ENCODE peak calls at places on chromosomes 16 and 17, in seven cellular contexts. M is HCT116, Y is GM23248, T is MM.1S, H is neural progenitor cell, K is SK-N-SH, A is GM23338. L is an unnamed sample.

GRCh38 chr16:1153480-1154160 is 714 bp downstream of the CACNA1H start:
- DNase-seq in K (no peak), H (peak), A (no peak), M (no peak), Y (no peak), T (no peak), L (no peak)

GRCh38 chr16:28532940-28533647 is 5.7 kb downstream of the NUPR1 start:
- DNase-seq in K (no peak), Y (no peak), H (no peak), M (no peak), T (no peak), A (no peak), L (no peak)

GRCh38 chr17:73944366-73944765 is 259.1 kb upstream of the RPL38 start:
- DNase-seq in H (no peak), Y (no peak), T (no peak), A (no peak), M (no peak), K (no peak), L (no peak)

GRCh38 chr17:34478244-34478643 is 101.1 kb upstream of the TMEM132E start:
- DNase-seq in K (no peak), T (no peak), H (no peak), Y (no peak), A (no peak), M (no peak), L (no peak)

GRCh38 chr16:57612494-57612893 is 15.9 kb upstream of the ADGRG1 start:
- DNase-seq in M (no peak), K (peak), A (no peak), T (no peak), Y (no peak), H (no peak), L (no peak)

GRCh38 chr17:13931111-13931526 is 138.2 kb upstream of the COX10 start:
- DNase-seq in T (no peak), A (no peak), K (no peak), H (no peak), M (no peak), Y (peak), L (no peak)

GRCh38 chr16:27382187-27382855 is 19.7 kb upstream of the IL21R start:
- DNase-seq in A (no peak), K (no peak), H (no peak), M (no peak), Y (no peak), T (no peak), L (peak)

GRCh38 chr17:78044280-78044835 is 84.2 kb downstream of the TMC6 start:
- DNase-seq in K (no peak), A (no peak), H (no peak), Y (no peak), T (no peak), M (peak), L (no peak)

GRCh38 chr17:17752822-17753448 is 71.7 kb downstream of the RAI1 start:
- DNase-seq in K (no peak), Y (peak), H (no peak), M (no peak), A (no peak), T (no peak), L (peak)

GRCh38 chr17:6711681-6712057 is 1.5 kb downstream of the SLC13A5 start:
- DNase-seq in H (no peak), Y (no peak), K (no peak), M (no peak), A (no peak), T (no peak), L (no peak)

GRCh38 chr16:945271-946047 is 25.3 kb downstream of the LMF1 start:
- DNase-seq in K (no peak), T (no peak), Y (no peak), M (no peak), H (no peak), A (no peak), L (no peak)

GRCh38 chr16:26598061-26598460 is 468.7 kb upstream of the C16orf82 start:
- DNase-seq in A (no peak), Y (no peak), H (no peak), T (no peak), M (peak), K (no peak), L (no peak)

GRCh38 chr17:41734139-41734948 is at the start of gene HAP1:
- DNase-seq in K (peak), M (no peak), Y (peak), H (peak), A (peak), T (peak), L (no peak)

GRCh38 chr17:36703860-36704266 is 102.5 kb downstream of the MRM1 start:
- DNase-seq in T (peak), M (no peak), K (peak), H (peak), A (peak), Y (peak), L (peak)

GRCh38 chr17:34598161-34598776 is 18.9 kb downstream of the TMEM132E start:
- DNase-seq in Y (no peak), K (peak), M (no peak), T (no peak), H (peak), A (peak), L (no peak)

GRCh38 chr17:79907217-79907715 is 68.0 kb upstream of the CBX4 start:
- DNase-seq in H (no peak), T (no peak), Y (no peak), K (no peak), M (no peak), A (no peak), L (no peak)

GRCh38 chr17:50677851-50678375 is 29.8 kb downstream of the ANKRD40 start:
- DNase-seq in T (no peak), K (no peak), M (no peak), A (no peak), Y (no peak), H (no peak), L (no peak)

GRCh38 chr16:83781-84615 is 6.0 kb downstream of the MPG start:
- DNase-seq in M (no peak), K (no peak), T (no peak), Y (peak), A (no peak), H (no peak), L (peak)

GRCh38 chr16:56708821-56709685 is 20.9 kb upstream of the NUP93 start:
- DNase-seq in H (no peak), A (no peak), T (no peak), Y (no peak), K (peak), M (no peak), L (peak)

GRCh38 chr16:65909310-65910050 is 457.0 kb upstream of the CDH5 start:
- DNase-seq in K (no peak), H (no peak), Y (peak), M (no peak), A (no peak), T (peak), L (peak)

GRCh38 chr16:19291459-19291858 is 5.9 kb downstream of the CLEC19A start:
- DNase-seq in A (peak), M (no peak), K (no peak), Y (peak), H (peak), T (no peak), L (no peak)

GRCh38 chr17:75845933-75846700 is 1.9 kb upstream of the UNC13D start:
- DNase-seq in A (no peak), Y (no peak), T (no peak), H (no peak), K (no peak), M (no peak), L (no peak)

GRCh38 chr17:59778996-59779395 is 71.5 kb downstream of the VMP1 start:
- DNase-seq in M (no peak), A (no peak), Y (no peak), T (no peak), H (no peak), K (no peak), L (no peak)

GRCh38 chr16:50340578-50340977 is 28.2 kb downstream of the BRD7 start:
- DNase-seq in K (no peak), Y (peak), H (no peak), A (no peak), T (no peak), M (no peak), L (no peak)

GRCh38 chr17:82658796-82659452 is 10.7 kb upstream of the WDR45B start:
- DNase-seq in Y (no peak), K (no peak), M (no peak), A (no peak), T (no peak), H (no peak), L (no peak)

GRCh38 chr17:40179923-40180659 is 2.8 kb downstream of the RAPGEFL1 start:
- DNase-seq in K (no peak), T (no peak), Y (peak), H (no peak), A (no peak), M (no peak), L (no peak)

GRCh38 chr16:71726491-71727319 is 2.2 kb upstream of the PHLPP2 start:
- DNase-seq in H (no peak), A (no peak), T (no peak), K (no peak), Y (no peak), M (no peak), L (peak)

GRCh38 chr16:88938933-88939813 is 37.8 kb downstream of the CBFA2T3 start:
- DNase-seq in A (no peak), T (no peak), Y (peak), K (peak), H (no peak), M (no peak), L (no peak)

GRCh38 chr17:77834170-77835115 is 124.1 kb upstream of the TNRC6C start:
- DNase-seq in A (no peak), Y (peak), H (peak), T (peak), K (peak), M (peak), L (no peak)

DNA sequence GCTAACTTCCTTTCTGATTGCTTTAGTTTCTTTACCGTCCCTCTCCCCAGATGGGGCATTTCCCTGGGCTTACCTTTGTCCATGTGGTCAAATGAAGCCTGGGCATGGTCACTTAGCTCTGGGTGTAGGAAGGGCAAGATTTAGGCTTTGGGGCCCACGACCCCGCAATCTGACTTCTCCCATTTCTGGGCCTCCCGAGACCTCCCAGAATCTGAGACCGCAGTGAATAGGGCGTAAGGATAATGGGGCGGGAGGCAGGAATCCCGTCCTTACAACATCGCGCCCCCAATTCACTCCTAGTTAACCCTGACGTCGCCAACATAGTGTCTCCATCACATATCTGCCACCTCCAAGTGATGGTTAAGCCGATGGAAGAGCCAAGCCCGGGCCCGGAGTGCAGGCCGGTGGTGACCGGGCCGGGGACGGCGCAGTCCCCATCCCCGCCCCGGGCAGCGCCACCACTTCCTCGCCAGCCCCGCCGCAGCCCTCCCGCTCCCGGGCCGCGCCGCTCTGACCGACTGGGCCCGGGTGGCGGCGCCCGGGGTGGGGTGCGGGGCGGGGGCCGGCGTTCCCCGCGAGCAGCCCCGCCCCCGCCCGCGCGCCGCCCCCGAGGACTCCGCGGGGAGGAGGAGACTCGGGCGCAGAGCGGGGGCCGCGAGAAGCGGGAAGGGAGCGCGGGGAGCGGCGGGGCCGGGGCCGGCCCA is at the start of gene RHBDL3:
- DNase-seq in T (peak), K (peak), A (peak), H (peak), Y (peak), M (no peak), L (no peak)
- H2AFZ ChIP-seq in T (peak), K (peak), A (peak), H (peak), Y (peak), M (no peak), L (no peak)

GRCh38 chr17:16285646-16286008 is 67.6 kb downstream of the CENPV start:
- DNase-seq in M (no peak), Y (no peak), A (no peak), K (no peak), H (no peak), T (no peak), L (no peak)

GRCh38 chr17:16288860-16289571 is 64.3 kb downstream of the CENPV start:
- DNase-seq in M (no peak), T (no peak), K (no peak), A (no peak), H (no peak), Y (no peak), L (peak)

GRCh38 chr17:16286009-16286946 is 67.0 kb downstream of the CENPV start:
- DNase-seq in T (no peak), A (peak), Y (peak), H (peak), K (peak), M (peak), L (peak)

GRCh38 chr17:16286947-16287562 is 66.2 kb downstream of the CENPV start:
- DNase-seq in M (no peak), T (no peak), K (no peak), H (no peak), A (peak), Y (peak), L (peak)

GRCh38 chr17:16287563-16288027 is 65.7 kb downstream of the CENPV start:
- DNase-seq in M (no peak), K (no peak), T (no peak), H (no peak), Y (peak), A (no peak), L (peak)
- TF ChIP-seq EZH2phosphoT487 in M (no peak), K (no peak), T (no peak), H (no peak), Y (no peak), A (no peak), L (no peak)

GRCh38 chr17:63150994-63151464 is 185.0 kb downstream of the TANC2 start:
- DNase-seq in A (peak), T (no peak), H (peak), K (peak), M (no peak), Y (peak), L (no peak)
- H3K4me3 ChIP-seq in A (no peak), T (no peak), H (peak), K (peak), M (no peak), Y (no peak), L (no peak)

DNA sequence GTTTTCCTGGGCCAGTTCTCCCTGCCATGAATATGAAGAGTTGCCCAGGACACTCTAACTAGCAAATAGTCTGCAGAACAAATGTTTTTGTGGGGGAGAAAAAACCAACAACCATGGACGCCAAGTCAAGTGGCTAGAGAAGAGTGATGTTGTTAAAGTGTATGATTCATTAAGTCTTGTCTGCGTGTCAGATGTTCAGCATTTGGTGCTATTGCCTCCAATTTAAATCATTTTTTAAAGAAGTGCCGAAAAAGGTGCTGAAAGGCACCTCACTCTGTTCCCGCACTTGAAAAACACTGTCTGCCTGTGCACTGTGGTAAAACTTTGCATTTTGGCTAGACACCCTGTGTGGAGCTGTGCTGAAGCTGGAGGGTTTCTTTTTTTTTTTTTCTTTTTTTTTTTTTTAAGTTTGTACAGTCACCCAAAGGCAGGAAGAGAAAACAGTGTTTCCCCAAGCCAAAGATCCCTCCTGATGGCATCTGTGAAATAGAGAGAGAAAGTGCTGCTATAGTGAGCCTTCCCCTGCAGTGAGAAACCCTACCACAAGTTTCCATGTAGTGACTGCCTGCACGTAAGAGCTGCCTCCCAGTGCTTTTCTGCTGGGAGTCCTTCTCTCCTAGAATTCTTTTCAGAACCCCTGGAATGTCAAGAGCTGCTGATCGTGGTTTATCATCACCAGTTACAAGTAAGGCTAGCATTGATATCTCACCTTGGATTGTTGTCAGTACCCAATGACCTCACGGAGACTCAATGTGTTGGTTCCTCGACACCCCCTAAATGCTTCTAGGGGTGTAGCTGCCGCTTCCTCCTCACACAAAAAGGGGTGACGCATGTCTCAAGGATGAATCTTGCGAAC is 116.1 kb upstream of the SOX9 start:
- DNase-seq in A (peak), M (no peak), Y (peak), K (no peak), T (no peak), H (no peak), L (no peak)
- H2AFZ ChIP-seq in A (no peak), M (no peak), Y (no peak), K (no peak), T (no peak), H (peak), L (no peak)

GRCh38 chr16:85460983-85461813 is 151.9 kb upstream of the GSE1 start:
- DNase-seq in Y (peak), A (no peak), T (no peak), K (peak), M (no peak), H (peak), L (no peak)

GRCh38 chr16:85463228-85463611 is 149.9 kb upstream of the GSE1 start:
- DNase-seq in Y (no peak), T (no peak), A (peak), H (no peak), M (no peak), K (no peak), L (no peak)

GRCh38 chr16:85462405-85463227 is 150.5 kb upstream of the GSE1 start:
- DNase-seq in Y (peak), H (peak), T (no peak), K (peak), M (no peak), A (peak), L (peak)

GRCh38 chr16:85460252-85460982 is 152.7 kb upstream of the GSE1 start:
- DNase-seq in H (no peak), K (no peak), T (no peak), M (no peak), Y (no peak), A (peak), L (no peak)

GRCh38 chr16:85461814-85462404 is 151.2 kb upstream of the GSE1 start:
- DNase-seq in T (no peak), Y (peak), A (peak), H (peak), M (no peak), K (peak), L (no peak)
- TF ChIP-seq EZH2phosphoT487 in T (no peak), Y (no peak), A (no peak), H (no peak), M (peak), K (no peak), L (no peak)

L was measured in OCI-LY7.